ENCODE peak calls at places on chromosomes 3 and 15, in four cellular contexts. X is left lung; O is GM10248; J is stimulated activated naive CD8-positive, alpha-beta T cell treated with anti-CD3 and anti-CD28 coated beads, Interleukin-15, Interleukin-2, amounts not matched to agents 100 U/mL and 50 U/mL, for 24 hours. S is an unnamed sample.
A peak's percentile ranks its signal among the peaks of the same experiment; 100 is the strongest.

GRCh38 chr3:189486556-189486955 is 144.6 kb upstream of the TP63 start:
- DNase-seq in J (no peak), O (no peak), X (no peak), S (no peak)

GRCh38 chr3:100463002-100463401 is 29.4 kb upstream of the TMEM45A start:
- DNase-seq in O (peak; percentile 65), J (no peak), X (no peak), S (peak; percentile 80)

GRCh38 chr15:67839358-67839928 is 402 bp downstream of the RNU6-1 start:
- DNase-seq in O (no peak), J (no peak), X (no peak), S (no peak)

GRCh38 chr3:72617420-72618024 is 230.7 kb downstream of the SHQ1 start:
- DNase-seq in X (no peak), J (no peak), O (no peak), S (no peak)

GRCh38 chr3:11536936-11537612 is 106.6 kb downstream of the VGLL4 start:
- DNase-seq in J (no peak), O (no peak), X (no peak), S (no peak)

GRCh38 chr3:39166134-39166710 is 12.8 kb upstream of the CSRNP1 start:
- DNase-seq in X (no peak), J (no peak), O (no peak), S (peak; percentile 68)

GRCh38 chr3:124858275-124858674 is 28.9 kb downstream of the ITGB5 start:
- DNase-seq in J (no peak), X (no peak), O (no peak), S (no peak)

GRCh38 chr3:115165266-115165665 is 18.2 kb upstream of the ZBTB20 start:
- DNase-seq in X (no peak), O (no peak), J (no peak), S (no peak)

GRCh38 chr3:139299261-139300132 is 44.3 kb upstream of the MRPS22 start:
- DNase-seq in O (no peak), J (no peak), X (no peak), S (no peak)

GRCh38 chr3:128950223-128950938 is 43.5 kb downstream of the CFAP92 start:
- DNase-seq in O (no peak), J (peak; percentile 14), X (no peak), S (no peak)

GRCh38 chr3:188734395-188734794 is 437.4 kb upstream of the TPRG1 start:
- DNase-seq in J (no peak), X (no peak), O (no peak), S (no peak)

GRCh38 chr3:97793415-97794019 is 28.3 kb upstream of the CRYBG3 start:
- DNase-seq in J (no peak), X (no peak), O (peak; percentile 18), S (peak; percentile 46)

GRCh38 chr15:20340331-20340811 is 201.2 kb downstream of the GOLGA6L6 start:
- DNase-seq in J (peak; percentile 34), O (peak; percentile 42), X (peak; percentile 49), S (no peak)

GRCh38 chr3:44648564-44649229 is at the start of gene ZNF35:
- DNase-seq in O (peak; percentile 91), X (peak; percentile 83), J (peak; percentile 47), S (peak; percentile 79)

GRCh38 chr3:71791634-71792033 is 6.7 kb upstream of the PROK2 start:
- DNase-seq in J (no peak), X (no peak), O (no peak), S (no peak)

GRCh38 chr3:195200010-195200822 is 70.7 kb downstream of the XXYLT1 start:
- DNase-seq in J (no peak), X (no peak), O (no peak), S (no peak)

GRCh38 chr3:196422976-196423781 is 9.0 kb downstream of the UBXN7 start:
- DNase-seq in X (no peak), J (no peak), O (no peak), S (no peak)

S was measured in amniotic stem cell.